ENCODE peak calls at places on chromosome 17, in seven cellular contexts. K is H9, S is fibroblast of lung, P is GM13977, O is HFFc6, Q is glutamatergic neuron, D is adrenal gland. B is an unnamed sample.

GRCh38 chr17:37261286-37261685 is 114.5 kb upstream of the C17orf78 start:
- DNase-seq in K (no peak), S (peak), P (no peak), O (no peak), Q (no peak), D (no peak), B (no peak)

GRCh38 chr17:48413613-48414405 is 16.2 kb downstream of the SKAP1 start:
- DNase-seq in K (no peak), S (no peak), P (no peak), O (no peak), Q (no peak), D (no peak), B (no peak)

GRCh38 chr17:4988168-4988567 is 693 bp upstream of the CAMTA2 start:
- DNase-seq in K (no peak), S (no peak), P (no peak), O (no peak), Q (no peak), D (no peak), B (no peak)

GRCh38 chr17:76755285-76755684 is 17.4 kb downstream of the MFSD11 start:
- DNase-seq in K (no peak), S (no peak), P (no peak), O (no peak), Q (no peak), D (no peak), B (no peak)

GRCh38 chr17:35778641-35779196 is 16.7 kb downstream of the MMP28 start:
- DNase-seq in K (no peak), S (peak), P (no peak), O (no peak), Q (no peak), D (no peak), B (no peak)

GRCh38 chr17:59764292-59764741 is 56.9 kb downstream of the VMP1 start:
- DNase-seq in K (no peak), S (peak), P (no peak), O (no peak), Q (no peak), D (no peak), B (no peak)

GRCh38 chr17:17411692-17412091 is 65.1 kb upstream of the MED9 start:
- DNase-seq in K (no peak), S (peak), P (no peak), O (peak), Q (no peak), D (no peak), B (no peak)

GRCh38 chr17:59107306-59107670 is 608 bp upstream of the TRIM37 start:
- DNase-seq in K (no peak), S (no peak), P (no peak), O (no peak), Q (no peak), D (no peak), B (no peak)

GRCh38 chr17:69415431-69415830 is 934 bp downstream of the MAP2K6 start:
- DNase-seq in K (no peak), S (no peak), P (no peak), O (no peak), Q (no peak), D (no peak), B (no peak)

GRCh38 chr17:41133880-41134735 is 6.2 kb downstream of the KRTAP4-6 start:
- DNase-seq in K (no peak), S (peak), P (no peak), O (no peak), Q (no peak), D (no peak), B (no peak)

GRCh38 chr17:77606865-77607210 is 351.7 kb upstream of the TNRC6C start:
- DNase-seq in K (no peak), S (no peak), P (no peak), O (no peak), Q (no peak), D (no peak), B (no peak)

GRCh38 chr17:41724476-41725030 is 9.9 kb downstream of the HAP1 start:
- DNase-seq in K (no peak), S (no peak), P (no peak), O (no peak), Q (no peak), D (no peak), B (no peak)

GRCh38 chr17:37770631-37771518 is 26.0 kb upstream of the HNF1B start:
- DNase-seq in K (peak), S (peak), P (no peak), O (peak), Q (peak), D (peak), B (no peak)

GRCh38 chr17:77733576-77734296 is 224.8 kb upstream of the TNRC6C start:
- DNase-seq in K (peak), S (no peak), P (no peak), O (no peak), Q (no peak), D (no peak), B (no peak)

GRCh38 chr17:556431-556995 is 158.1 kb downstream of the VPS53 start:
- DNase-seq in K (no peak), S (peak), P (no peak), O (no peak), Q (no peak), D (peak), B (no peak)

GRCh38 chr17:50477976-50478375 is 684 bp upstream of the RSAD1 start:
- DNase-seq in K (no peak), S (no peak), P (no peak), O (no peak), Q (no peak), D (no peak), B (no peak)

GRCh38 chr17:50480854-50481490 is 2.3 kb downstream of the RSAD1 start:
- DNase-seq in K (no peak), S (no peak), P (no peak), O (no peak), Q (no peak), D (no peak), B (no peak)

GRCh38 chr17:50478391-50479361 is at the start of gene RSAD1:
- DNase-seq in K (peak), S (peak), P (peak), O (peak), Q (peak), D (peak), B (peak)

GRCh38 chr17:50480142-50480764 is 1.6 kb downstream of the RSAD1 start:
- DNase-seq in K (no peak), S (no peak), P (no peak), O (no peak), Q (no peak), D (no peak), B (no peak)

GRCh38 chr17:50479522-50480141 is 972 bp downstream of the RSAD1 start:
- DNase-seq in K (peak), S (peak), P (peak), O (peak), Q (peak), D (peak), B (peak)
- TF ChIP-seq CTCF in K (peak), S (peak), P (peak), O (peak), Q (peak), D (peak), B (peak)

DNA sequence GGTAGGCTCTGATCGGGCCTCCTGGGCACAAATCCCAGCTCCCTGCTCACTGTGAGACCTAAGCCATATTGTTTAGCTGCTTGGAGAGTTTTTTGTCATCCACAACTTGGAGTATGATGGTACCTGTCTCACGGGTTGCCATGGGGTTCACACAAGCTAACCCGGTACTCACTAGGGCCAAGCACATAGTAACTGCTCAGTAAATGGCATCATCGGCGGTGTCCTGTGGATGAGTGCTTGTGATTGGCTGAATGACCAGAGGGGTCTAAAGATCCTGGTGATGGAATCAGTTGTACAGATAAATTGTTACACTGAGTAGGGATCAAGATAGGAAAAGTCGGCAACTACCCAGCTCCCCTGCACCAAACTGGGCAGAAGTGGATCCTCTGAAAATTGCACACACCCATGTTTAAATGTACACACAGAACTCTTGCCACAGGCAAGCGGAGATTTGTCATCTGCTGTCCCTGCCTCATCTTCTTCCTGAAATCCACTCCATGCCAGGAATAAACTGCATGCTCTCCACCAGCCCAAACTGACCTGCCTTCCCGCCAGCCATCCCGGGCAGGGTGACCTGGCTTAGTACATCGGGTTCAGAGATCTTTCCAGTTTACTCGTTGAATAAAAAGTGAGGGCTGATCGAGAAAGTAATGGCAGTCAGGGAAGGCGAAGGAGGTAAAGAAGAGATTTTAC is 6.5 kb downstream of the MAPT start:
- DNase-seq in K (no peak), S (no peak), P (no peak), O (no peak), Q (no peak), D (no peak), B (no peak)
- TF ChIP-seq CTCF in K (no peak), S (no peak), P (no peak), O (no peak), Q (no peak), D (no peak), B (no peak)

GRCh38 chr17:51150932-51151331 is 2.4 kb upstream of the NME1 start:
- DNase-seq in K (no peak), S (no peak), P (no peak), O (no peak), Q (no peak), D (no peak), B (no peak)
- TF ChIP-seq CTCF in K (no peak), S (no peak), P (no peak), O (no peak), Q (no peak), D (no peak), B (no peak)

GRCh38 chr17:7858487-7858832 is 657 bp downstream of the CYB5D1 start:
- DNase-seq in K (peak), S (peak), P (no peak), O (peak), Q (peak), D (peak), B (peak)
- TF ChIP-seq CTCF in K (peak), S (peak), P (peak), O (peak), Q (peak), D (peak), B (peak)

GRCh38 chr17:71948703-71949422 is 172.0 kb upstream of the SOX9 start:
- DNase-seq in K (no peak), S (no peak), P (no peak), O (no peak), Q (no peak), D (no peak), B (no peak)
- TF ChIP-seq CTCF in K (no peak), S (no peak), P (no peak), O (no peak), Q (no peak), D (no peak), B (no peak)

DNA sequence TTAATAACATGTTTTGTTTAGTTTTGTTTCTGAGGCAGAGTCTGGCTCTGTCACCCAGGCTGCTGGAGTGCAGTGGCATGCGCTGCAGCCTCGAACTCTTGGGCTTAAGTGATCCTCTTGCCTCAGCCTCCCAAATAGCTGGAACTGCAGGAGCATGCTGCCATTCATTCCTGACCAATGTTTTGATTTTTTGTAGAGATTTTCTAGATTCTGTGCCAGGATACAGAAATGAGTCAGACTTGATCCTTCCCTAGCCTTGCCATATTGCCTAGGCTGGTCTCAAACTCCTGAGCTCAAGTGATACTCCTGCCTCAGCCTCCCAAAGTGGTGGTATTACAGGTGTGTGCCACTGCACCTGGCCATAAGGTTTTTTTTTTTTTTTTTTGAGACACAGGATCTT is 17.7 kb downstream of the TAOK1 start:
- DNase-seq in K (no peak), S (peak), P (no peak), O (no peak), Q (no peak), D (no peak), B (no peak)
- TF ChIP-seq CTCF in K (no peak), S (no peak), P (no peak), O (no peak), Q (no peak), D (no peak), B (no peak)

B was measured in GM10248.